ENCODE peak calls at places on chromosomes 11 and 22, in eight cellular contexts. S, T, G, X, D, B, I and N are unnamed samples.

GRCh38 chr11:44564653-44565007 is 833 bp upstream of the CD82 start:
- DNase-seq in I (no peak), X (peak), B (peak), S (no peak), T (no peak), D (no peak), G (no peak), N (no peak)

GRCh38 chr11:115497303-115497702 is 6.9 kb downstream of the CADM1 start:
- DNase-seq in D (no peak), G (no peak), B (no peak), I (no peak), X (no peak), S (no peak), T (no peak), N (no peak)

GRCh38 chr22:37146507-37147180 is 3.1 kb downstream of the IL2RB start:
- DNase-seq in X (no peak), T (no peak), G (no peak), S (no peak), D (no peak), I (no peak), B (no peak), N (no peak)

GRCh38 chr22:49119551-49119952 is 708.1 kb downstream of the BRD1 start:
- DNase-seq in S (no peak), B (no peak), X (no peak), G (no peak), T (no peak), D (no peak), I (no peak), N (no peak)

GRCh38 chr22:40213478-40213877 is 35.8 kb downstream of the TNRC6B start:
- DNase-seq in D (no peak), G (no peak), S (peak), T (no peak), B (no peak), I (no peak), X (peak), N (no peak)

GRCh38 chr22:44331881-44332714 is 19.3 kb upstream of the SHISAL1 start:
- DNase-seq in T (peak), D (no peak), S (no peak), I (no peak), B (no peak), X (no peak), G (no peak), N (peak)

GRCh38 chr11:102806296-102806695 is 8.3 kb upstream of the MMP1 start:
- DNase-seq in D (no peak), B (no peak), I (no peak), T (no peak), S (no peak), X (no peak), G (no peak), N (no peak)

GRCh38 chr11:94734563-94735275 is 33.4 kb upstream of the AMOTL1 start:
- DNase-seq in B (no peak), I (no peak), D (no peak), T (no peak), G (no peak), S (no peak), X (no peak), N (no peak)

GRCh38 chr22:20674998-20675397 is 98.9 kb upstream of the SERPIND1 start:
- DNase-seq in G (no peak), D (no peak), S (no peak), X (no peak), I (no peak), T (no peak), B (no peak), N (no peak)

GRCh38 chr22:40392618-40393017 is 22.2 kb downstream of the SGSM3 start:
- DNase-seq in D (no peak), I (no peak), S (peak), G (no peak), T (no peak), X (no peak), B (no peak), N (no peak)

GRCh38 chr11:38019072-38019775 is 1421.2 kb upstream of the RAG2 start:
- DNase-seq in G (no peak), S (no peak), T (peak), I (no peak), X (no peak), D (no peak), B (peak), N (peak)

GRCh38 chr22:22866381-22867111 is 21.1 kb upstream of the IGLL5 start:
- DNase-seq in T (no peak), D (no peak), B (no peak), S (no peak), G (no peak), I (no peak), X (no peak), N (no peak)

GRCh38 chr11:2797181-2797711 is 88.3 kb downstream of the CDKN1C start:
- DNase-seq in G (no peak), B (no peak), D (no peak), S (no peak), X (no peak), T (no peak), I (no peak), N (no peak)

GRCh38 chr22:29155966-29156365 is 49.7 kb upstream of the EMID1 start:
- DNase-seq in B (no peak), T (no peak), I (no peak), D (no peak), S (no peak), G (no peak), X (no peak), N (no peak)

GRCh38 chr22:32329202-32329645 is 28.4 kb upstream of the RFPL3 start:
- DNase-seq in S (no peak), I (no peak), T (no peak), X (no peak), B (no peak), D (no peak), G (peak), N (no peak)

GRCh38 chr22:17085277-17086091 is 684 bp downstream of the IL17RA start:
- DNase-seq in D (no peak), X (no peak), T (no peak), B (no peak), I (no peak), S (no peak), G (no peak), N (no peak)

GRCh38 chr11:112615238-112615637 is 346.0 kb upstream of the NCAM1 start:
- DNase-seq in B (no peak), S (no peak), D (no peak), T (no peak), X (no peak), I (no peak), G (no peak), N (no peak)

GRCh38 chr11:1086171-1087102 is 11.8 kb downstream of the MUC2 start:
- DNase-seq in G (no peak), I (no peak), X (no peak), S (no peak), T (no peak), D (no peak), B (no peak), N (no peak)

GRCh38 chr22:20093437-20093836 is 13.4 kb downstream of the DGCR8 start:
- DNase-seq in D (peak), X (no peak), S (no peak), B (no peak), G (no peak), I (no peak), T (no peak), N (no peak)

GRCh38 chr22:22111267-22111751 is 128.7 kb upstream of the TOP3B start:
- DNase-seq in X (no peak), I (no peak), T (no peak), B (peak), D (no peak), S (no peak), G (no peak), N (peak)

GRCh38 chr22:19467912-19468311 is 11.1 kb downstream of the UFD1 start:
- DNase-seq in I (no peak), G (no peak), X (no peak), S (no peak), D (no peak), B (no peak), T (no peak), N (no peak)

GRCh38 chr11:48210052-48210451 is 6.6 kb upstream of the OR4B1 start:
- DNase-seq in G (no peak), T (peak), X (no peak), D (peak), I (no peak), S (no peak), B (no peak), N (peak)

GRCh38 chr11:2779981-2780849 is 80.4 kb upstream of the KCNQ1OT1 start:
- DNase-seq in G (peak), S (peak), X (no peak), B (no peak), T (no peak), I (no peak), D (no peak), N (no peak)